ENCODE peak calls at places on chromosomes 3 and 15, in nine cellular contexts. C is AG09309, P is A549, G is heart left ventricle, M is IMR-90, B is mesenchymal stem cell, A is GM12864, Q is pancreas, F is bronchial epithelial cell. X is an unnamed sample.

GRCh38 chr3:141460097-141460704 is 26.6 kb upstream of the RASA2 start:
- DNase-seq in C (peak), P (peak), G (peak), M (peak), B (peak), A (peak), Q (peak), F (peak), X (peak)

GRCh38 chr3:17023006-17023664 is 138.4 kb downstream of the PLCL2 start:
- DNase-seq in C (no peak), P (no peak), G (no peak), M (peak), B (peak), A (peak), Q (no peak), F (peak), X (no peak)

GRCh38 chr3:87052499-87053260 is 61.7 kb upstream of the VGLL3 start:
- DNase-seq in C (no peak), P (no peak), G (peak), M (no peak), B (peak), A (no peak), Q (no peak), F (no peak), X (no peak)

GRCh38 chr3:98921957-98922356 is 20.5 kb upstream of the DCBLD2 start:
- DNase-seq in C (no peak), P (no peak), G (no peak), M (no peak), B (peak), A (no peak), Q (no peak), F (no peak), X (no peak)

GRCh38 chr15:62798536-62798935 is 244.0 kb upstream of the TPM1 start:
- DNase-seq in C (no peak), P (no peak), G (no peak), M (no peak), B (no peak), A (no peak), Q (no peak), F (no peak), X (no peak)

GRCh38 chr3:80688814-80689213 is 921.0 kb upstream of the ROBO1 start:
- DNase-seq in C (no peak), P (no peak), G (no peak), M (no peak), B (peak), A (no peak), Q (no peak), F (peak), X (peak)

GRCh38 chr15:25727116-25727515 is 136.0 kb downstream of the ATP10A start:
- DNase-seq in C (no peak), P (no peak), G (no peak), M (no peak), B (no peak), A (no peak), Q (no peak), F (no peak), X (no peak)

GRCh38 chr3:76735153-76735552 is 304.7 kb upstream of the ROBO2 start:
- DNase-seq in C (no peak), P (no peak), G (no peak), M (no peak), B (no peak), A (no peak), Q (no peak), F (peak), X (no peak)

GRCh38 chr15:54836052-54836795 is 360.5 kb downstream of the RSL24D1 start:
- DNase-seq in C (no peak), P (no peak), G (no peak), M (no peak), B (no peak), A (no peak), Q (no peak), F (no peak), X (no peak)

GRCh38 chr15:40787344-40787841 is 17.6 kb downstream of the C15orf62 start:
- DNase-seq in C (peak), P (no peak), G (no peak), M (peak), B (peak), A (no peak), Q (peak), F (peak), X (no peak)

GRCh38 chr3:149736180-149737100 is 15.8 kb downstream of the COMMD2 start:
- DNase-seq in C (no peak), P (no peak), G (no peak), M (peak), B (peak), A (no peak), Q (no peak), F (peak), X (no peak)

GRCh38 chr15:40287968-40288367 is 5.1 kb upstream of the ANKRD63 start:
- DNase-seq in C (no peak), P (peak), G (no peak), M (no peak), B (no peak), A (no peak), Q (no peak), F (no peak), X (no peak)

GRCh38 chr3:149382091-149382467 is 4.6 kb upstream of the TM4SF1 start:
- DNase-seq in C (peak), P (peak), G (no peak), M (peak), B (peak), A (no peak), Q (no peak), F (peak), X (no peak)

GRCh38 chr15:100879046-100879445 is 585 bp upstream of the ALDH1A3 start:
- DNase-seq in C (no peak), P (peak), G (no peak), M (no peak), B (peak), A (no peak), Q (no peak), F (no peak), X (no peak)

GRCh38 chr15:100878601-100879000 is 1.0 kb upstream of the ALDH1A3 start:
- DNase-seq in C (no peak), P (no peak), G (no peak), M (no peak), B (no peak), A (no peak), Q (no peak), F (no peak), X (no peak)

GRCh38 chr15:100877551-100877950 is 2.1 kb upstream of the ALDH1A3 start:
- DNase-seq in C (no peak), P (no peak), G (no peak), M (no peak), B (no peak), A (no peak), Q (no peak), F (peak), X (no peak)

GRCh38 chr15:100879461-100880138 is at the start of gene ALDH1A3:
- DNase-seq in C (no peak), P (peak), G (no peak), M (peak), B (peak), A (no peak), Q (peak), F (peak), X (no peak)

GRCh38 chr15:100878130-100878529 is 1.5 kb upstream of the ALDH1A3 start:
- DNase-seq in C (no peak), P (no peak), G (no peak), M (no peak), B (no peak), A (no peak), Q (no peak), F (no peak), X (no peak)
- H3K4me3 ChIP-seq in C (no peak), P (no peak), G (no peak), M (no peak), B (no peak), A (no peak), Q (no peak), F (no peak), X (no peak)

GRCh38 chr3:52367891-52368880 is 52.1 kb downstream of the DNAH1 start:
- DNase-seq in C (no peak), P (no peak), G (no peak), M (no peak), B (no peak), A (no peak), Q (no peak), F (no peak), X (no peak)

GRCh38 chr3:52373676-52374075 is 57.6 kb downstream of the DNAH1 start:
- DNase-seq in C (no peak), P (no peak), G (no peak), M (peak), B (no peak), A (no peak), Q (no peak), F (no peak), X (no peak)

GRCh38 chr3:52374173-52374572 is 58.1 kb downstream of the DNAH1 start:
- DNase-seq in C (no peak), P (no peak), G (no peak), M (no peak), B (no peak), A (no peak), Q (no peak), F (no peak), X (no peak)

GRCh38 chr3:52372822-52373504 is 56.8 kb downstream of the DNAH1 start:
- DNase-seq in C (no peak), P (no peak), G (peak), M (no peak), B (no peak), A (no peak), Q (no peak), F (no peak), X (no peak)
- H3K4me3 ChIP-seq in C (no peak), P (no peak), G (peak), M (peak), B (peak), A (no peak), Q (no peak), F (no peak), X (no peak)

DNA sequence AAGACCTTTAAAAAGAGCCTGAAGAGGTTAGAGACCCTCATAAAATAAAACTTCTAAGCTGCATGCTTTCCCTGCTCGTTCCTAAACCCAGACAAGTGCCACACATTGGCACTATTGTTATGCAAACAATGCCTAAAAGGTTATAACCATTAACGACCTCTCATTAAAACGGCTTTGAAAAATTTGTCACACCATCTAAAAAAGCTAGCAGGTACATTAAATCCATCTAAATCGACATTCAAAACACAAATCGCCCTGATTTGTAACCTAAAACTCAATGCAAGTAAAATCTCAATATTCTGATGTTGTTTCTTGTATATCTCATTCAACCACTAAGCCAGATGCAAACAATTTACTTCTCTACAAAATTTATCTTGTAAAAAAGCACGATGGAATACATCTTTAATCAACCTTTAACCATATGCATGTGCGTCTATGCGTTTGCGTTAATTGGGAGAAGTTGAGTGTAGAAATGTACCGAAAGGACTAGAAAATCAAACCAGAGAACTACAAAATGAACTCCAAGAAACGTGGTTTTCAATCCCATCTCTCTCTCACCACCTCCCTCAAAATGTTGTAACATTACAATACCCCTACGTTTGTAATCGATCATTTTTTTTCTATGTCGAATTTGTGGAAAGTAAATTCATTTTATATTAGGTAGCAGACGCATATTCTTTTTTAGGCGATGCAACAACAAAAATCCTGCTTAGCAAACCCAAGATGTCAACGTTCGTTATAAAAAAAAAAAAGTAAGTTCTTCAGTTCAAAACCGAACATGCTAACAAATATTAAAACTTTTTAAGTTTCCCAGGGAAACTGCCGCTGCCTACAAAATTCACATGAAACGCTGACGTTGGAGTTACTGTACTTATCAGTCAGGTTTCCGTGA is 1.1 kb downstream of the ALDH1A2 start:
- DNase-seq in C (no peak), P (no peak), G (no peak), M (no peak), B (no peak), A (no peak), Q (no peak), F (no peak), X (no peak)
- H3K4me3 ChIP-seq in C (no peak), P (no peak), G (peak), M (no peak), B (no peak), A (no peak), Q (no peak), F (no peak), X (no peak)

DNA sequence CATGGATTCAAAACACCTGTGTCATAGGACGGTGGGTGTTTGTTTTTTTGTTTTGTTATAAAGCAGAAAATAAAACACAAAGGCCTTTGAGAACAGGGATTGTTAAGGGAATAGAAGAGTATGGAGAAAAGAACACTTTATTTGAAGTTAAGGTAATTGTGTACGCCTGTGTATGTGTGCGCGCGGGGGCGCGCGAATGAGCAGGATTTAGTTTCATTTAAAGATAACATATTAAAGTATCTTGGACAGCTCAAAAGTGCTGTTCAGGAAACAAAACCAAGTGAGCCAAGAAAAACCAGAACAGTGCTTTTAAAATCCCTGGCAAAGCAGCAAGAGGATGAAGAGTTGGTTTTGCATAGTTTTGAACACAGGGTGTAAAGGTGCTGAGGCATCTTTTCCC is 1.9 kb downstream of the CPNE4 start:
- DNase-seq in C (no peak), P (no peak), G (no peak), M (no peak), B (no peak), A (no peak), Q (no peak), F (no peak), X (no peak)
- H3K4me3 ChIP-seq in C (no peak), P (no peak), G (no peak), M (no peak), B (no peak), A (no peak), Q (no peak), F (no peak), X (no peak)

DNA sequence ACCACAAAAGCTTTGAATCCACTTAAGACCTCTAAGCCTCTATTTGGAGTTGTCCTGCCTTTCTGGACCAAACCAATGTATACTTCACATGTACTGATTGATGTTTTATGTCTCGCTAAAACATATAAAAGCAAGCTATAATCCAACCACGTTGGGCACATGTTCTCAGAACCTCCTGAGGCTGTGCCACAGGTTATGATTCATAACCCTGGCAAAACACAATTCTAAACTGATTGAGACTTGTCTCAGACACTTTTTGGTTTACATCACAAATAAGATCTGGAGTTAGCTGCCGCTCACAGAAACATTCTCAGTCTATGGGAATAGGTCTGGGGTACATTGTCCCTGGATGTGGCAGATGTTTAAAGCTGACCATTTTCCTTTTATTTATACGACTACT is 53.4 kb upstream of the EPHA6 start:
- DNase-seq in C (no peak), P (no peak), G (no peak), M (no peak), B (no peak), A (no peak), Q (no peak), F (peak), X (no peak)
- H3K4me3 ChIP-seq in C (no peak), P (no peak), G (no peak), M (no peak), B (no peak), A (no peak), Q (no peak), F (no peak), X (no peak)

DNA sequence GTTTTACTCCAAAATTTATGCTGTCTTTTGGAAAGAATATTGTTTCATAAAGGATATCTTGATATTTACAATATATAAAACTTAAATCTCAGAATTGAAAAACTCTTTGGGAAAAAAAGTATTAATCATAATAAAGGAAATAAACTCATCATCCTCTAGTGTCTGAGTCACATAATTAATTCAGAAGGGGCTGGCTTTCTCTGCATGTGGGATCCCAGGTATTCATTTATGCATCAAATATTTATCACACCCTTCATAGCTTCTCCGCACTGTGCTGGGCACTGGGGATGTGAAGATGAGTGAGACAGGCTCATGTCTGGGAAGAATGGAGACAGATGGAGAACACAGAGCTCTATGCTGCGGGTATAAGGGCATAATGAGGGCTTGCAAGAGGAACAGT is 65.6 kb downstream of the CCNL1 start:
- DNase-seq in C (no peak), P (no peak), G (no peak), M (no peak), B (no peak), A (no peak), Q (no peak), F (no peak), X (no peak)
- H3K4me3 ChIP-seq in C (no peak), P (no peak), G (no peak), M (no peak), B (no peak), A (no peak), Q (no peak), F (no peak), X (no peak)

DNA sequence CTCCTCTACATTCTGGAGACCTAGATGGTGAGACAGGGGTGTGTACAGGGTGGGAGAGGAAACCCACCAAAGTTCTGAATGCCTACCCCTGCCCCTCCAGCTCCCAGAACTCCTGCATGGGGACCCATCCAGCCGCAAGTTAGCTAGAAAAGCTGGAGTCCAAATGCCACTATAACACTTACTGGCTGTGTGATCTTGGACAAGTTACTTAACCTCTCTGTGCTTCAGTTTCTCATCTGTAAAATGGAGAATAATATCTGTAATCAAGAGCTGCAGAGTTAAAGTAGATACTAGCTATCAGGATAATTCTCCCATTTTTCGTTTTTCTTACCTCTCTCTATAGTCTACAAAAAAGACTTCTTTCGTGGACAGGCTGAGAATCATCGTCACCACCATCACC is 63.4 kb downstream of the ADCY5 start:
- DNase-seq in C (no peak), P (no peak), G (no peak), M (no peak), B (no peak), A (no peak), Q (no peak), F (no peak), X (no peak)
- H3K4me3 ChIP-seq in C (no peak), P (no peak), G (peak), M (no peak), B (no peak), A (no peak), Q (no peak), F (no peak), X (no peak)

GRCh38 chr3:194483850-194484249 is 3.0 kb downstream of the ATP13A3 start:
- DNase-seq in C (no peak), P (no peak), G (no peak), M (no peak), B (no peak), A (no peak), Q (no peak), F (no peak), X (no peak)

GRCh38 chr3:194481525-194482195 is 5.1 kb downstream of the ATP13A3 start:
- DNase-seq in C (no peak), P (no peak), G (no peak), M (no peak), B (no peak), A (no peak), Q (no peak), F (no peak), X (no peak)

GRCh38 chr3:194484614-194485013 is 2.2 kb downstream of the ATP13A3 start:
- DNase-seq in C (no peak), P (no peak), G (no peak), M (no peak), B (no peak), A (no peak), Q (no peak), F (no peak), X (no peak)

GRCh38 chr3:194481103-194481502 is 5.7 kb downstream of the ATP13A3 start:
- DNase-seq in C (no peak), P (no peak), G (no peak), M (peak), B (peak), A (no peak), Q (no peak), F (peak), X (no peak)

GRCh38 chr3:194482196-194482593 is 4.6 kb downstream of the ATP13A3 start:
- DNase-seq in C (no peak), P (no peak), G (no peak), M (no peak), B (no peak), A (no peak), Q (no peak), F (no peak), X (no peak)
- H3K4me3 ChIP-seq in C (no peak), P (no peak), G (no peak), M (no peak), B (no peak), A (no peak), Q (no peak), F (no peak), X (no peak)